ENCODE peak calls at places on chromosomes 16 and 17, in four cellular contexts. T is K562, K is PC-9, Y is cardiac muscle cell. J is an unnamed sample.

GRCh38 chr17:39244600-39245570 is 19.1 kb upstream of the STAC2 start:
- DNase-seq in T (peak), K (peak), Y (peak), J (peak)

GRCh38 chr17:7207120-7208001 is 12.3 kb downstream of the DLG4 start:
- DNase-seq in T (peak), K (no peak), Y (no peak), J (no peak)

GRCh38 chr17:57868007-57868774 is 18.3 kb upstream of the MRPS23 start:
- DNase-seq in T (peak), K (peak), Y (no peak), J (no peak)

GRCh38 chr16:22764662-22765302 is 49.2 kb upstream of the HS3ST2 start:
- DNase-seq in T (no peak), K (no peak), Y (no peak), J (no peak)

GRCh38 chr16:1770328-1771071 is 843 bp downstream of the NME3 start:
- DNase-seq in T (no peak), K (peak), Y (no peak), J (no peak)

GRCh38 chr17:62692721-62693431 is 65.4 kb downstream of the MRC2 start:
- DNase-seq in T (peak), K (no peak), Y (peak), J (peak)

GRCh38 chr16:54931041-54931756 is 534 bp downstream of the IRX5 start:
- DNase-seq in T (peak), K (no peak), Y (peak), J (peak)

GRCh38 chr16:23959069-23959800 is 123.5 kb downstream of the PRKCB start:
- DNase-seq in T (peak), K (no peak), Y (no peak), J (no peak)

GRCh38 chr17:6070280-6070894 is at the start of gene WSCD1:
- DNase-seq in T (no peak), K (no peak), Y (peak), J (no peak)

GRCh38 chr16:69938981-69939820 is 11.9 kb upstream of the CLEC18A start:
- DNase-seq in T (no peak), K (no peak), Y (no peak), J (no peak)

GRCh38 chr16:87138868-87139267 is 178.3 kb downstream of the C16orf95 start:
- DNase-seq in T (no peak), K (no peak), Y (no peak), J (no peak)

GRCh38 chr16:54402270-54402669 is 115.7 kb upstream of the IRX3 start:
- DNase-seq in T (no peak), K (no peak), Y (no peak), J (no peak)

GRCh38 chr16:78996806-78997205 is 603.7 kb downstream of the MAF start:
- DNase-seq in T (no peak), K (no peak), Y (no peak), J (no peak)

GRCh38 chr17:17959520-17960361 is 12.5 kb downstream of the TOM1L2 start:
- DNase-seq in T (no peak), K (no peak), Y (no peak), J (no peak)

GRCh38 chr17:71349908-71350600 is 770.8 kb upstream of the SOX9 start:
- DNase-seq in T (no peak), K (no peak), Y (no peak), J (no peak)

GRCh38 chr17:61230461-61230860 is 169.2 kb upstream of the TBX2 start:
- DNase-seq in T (no peak), K (no peak), Y (no peak), J (no peak)

GRCh38 chr17:57679906-57680695 is 65.0 kb downstream of the CCDC182 start:
- DNase-seq in T (no peak), K (no peak), Y (no peak), J (no peak)

GRCh38 chr17:83125515-83126274 is 46.3 kb downstream of the METRNL start:
- DNase-seq in T (no peak), K (peak), Y (no peak), J (no peak)

GRCh38 chr17:75009139-75009724 is 3.2 kb upstream of the MRPL58 start:
- DNase-seq in T (no peak), K (peak), Y (no peak), J (no peak)

GRCh38 chr16:73068546-73069401 is 20.8 kb upstream of the ZFHX3 start:
- DNase-seq in T (no peak), K (peak), Y (peak), J (no peak)

GRCh38 chr16:11302977-11303376 is 21.8 kb upstream of the PRM1 start:
- DNase-seq in T (no peak), K (no peak), Y (peak), J (no peak)

GRCh38 chr17:45424769-45425124 is 7.9 kb downstream of the ARHGAP27 start:
- DNase-seq in T (no peak), K (no peak), Y (no peak), J (no peak)

GRCh38 chr17:7173687-7174602 is 5.2 kb downstream of the ASGR1 start:
- DNase-seq in T (no peak), K (no peak), Y (peak), J (no peak)

GRCh38 chr16:86676216-86676800 is 98.0 kb downstream of the FOXL1 start:
- DNase-seq in T (no peak), K (no peak), Y (no peak), J (no peak)

GRCh38 chr16:88382491-88383400 is at the start of gene ZNF469:
- DNase-seq in T (no peak), K (peak), Y (peak), J (no peak)

GRCh38 chr16:77816293-77816692 is 27.9 kb downstream of the VAT1L start:
- DNase-seq in T (no peak), K (no peak), Y (no peak), J (no peak)

GRCh38 chr17:7912927-7913524 is 3.1 kb downstream of the RNF227 start:
- DNase-seq in T (peak), K (peak), Y (peak), J (peak)

GRCh38 chr16:23334950-23335349 is 32.8 kb downstream of the SCNN1B start:
- DNase-seq in T (no peak), K (no peak), Y (no peak), J (no peak)

GRCh38 chr17:41813699-41814124 is 908 bp downstream of the FKBP10 start:
- DNase-seq in T (no peak), K (no peak), Y (no peak), J (no peak)
- H3K4me3 ChIP-seq in T (no peak), K (peak), Y (peak), J (peak)

GRCh38 chr17:3308603-3309002 is 10.4 kb upstream of the OR3A1 start:
- DNase-seq in T (no peak), K (no peak), Y (no peak), J (no peak)
- TF ChIP-seq CTCF in T (no peak), K (no peak), Y (no peak), J (peak)

DNA sequence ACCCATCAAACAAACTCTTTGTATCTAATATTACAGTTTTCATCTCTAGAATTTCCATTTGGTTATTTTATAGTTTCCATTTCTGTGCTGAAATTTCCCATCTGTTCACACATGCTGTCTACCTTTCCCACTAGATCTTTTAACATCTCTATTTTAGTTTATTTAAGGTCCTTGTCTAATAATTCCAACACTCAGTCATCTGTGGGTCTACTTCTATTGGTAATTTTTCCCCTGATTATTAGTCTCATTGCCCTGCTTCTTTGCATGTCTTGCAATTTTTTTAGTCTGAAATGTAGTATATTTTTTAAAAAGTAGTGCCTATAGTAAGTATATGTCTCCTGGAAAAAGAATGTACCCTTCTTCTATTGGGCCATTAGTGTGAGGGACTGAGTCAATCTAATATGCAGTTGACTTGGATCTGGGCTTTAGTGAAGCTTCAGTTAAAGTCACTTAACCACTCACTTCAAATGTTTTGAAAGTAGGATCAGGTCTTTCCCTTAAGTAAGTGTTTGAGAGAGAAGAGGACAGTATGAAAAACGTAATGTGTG is 370.8 kb downstream of the SEC14L1 start:
- DNase-seq in T (no peak), K (no peak), Y (no peak), J (no peak)
- H3K4me3 ChIP-seq in T (no peak), K (no peak), Y (no peak), J (no peak)

GRCh38 chr17:46865100-46865499 is 13.7 kb downstream of the WNT9B start:
- DNase-seq in T (no peak), K (no peak), Y (peak), J (no peak)
- TF ChIP-seq CTCF in T (no peak), K (no peak), Y (no peak), J (no peak)

GRCh38 chr17:40342575-40343058 is 21.9 kb downstream of the GJD3 start:
- DNase-seq in T (no peak), K (no peak), Y (no peak), J (no peak)
- H3K4me3 ChIP-seq in T (peak), K (peak), Y (peak), J (peak)

DNA sequence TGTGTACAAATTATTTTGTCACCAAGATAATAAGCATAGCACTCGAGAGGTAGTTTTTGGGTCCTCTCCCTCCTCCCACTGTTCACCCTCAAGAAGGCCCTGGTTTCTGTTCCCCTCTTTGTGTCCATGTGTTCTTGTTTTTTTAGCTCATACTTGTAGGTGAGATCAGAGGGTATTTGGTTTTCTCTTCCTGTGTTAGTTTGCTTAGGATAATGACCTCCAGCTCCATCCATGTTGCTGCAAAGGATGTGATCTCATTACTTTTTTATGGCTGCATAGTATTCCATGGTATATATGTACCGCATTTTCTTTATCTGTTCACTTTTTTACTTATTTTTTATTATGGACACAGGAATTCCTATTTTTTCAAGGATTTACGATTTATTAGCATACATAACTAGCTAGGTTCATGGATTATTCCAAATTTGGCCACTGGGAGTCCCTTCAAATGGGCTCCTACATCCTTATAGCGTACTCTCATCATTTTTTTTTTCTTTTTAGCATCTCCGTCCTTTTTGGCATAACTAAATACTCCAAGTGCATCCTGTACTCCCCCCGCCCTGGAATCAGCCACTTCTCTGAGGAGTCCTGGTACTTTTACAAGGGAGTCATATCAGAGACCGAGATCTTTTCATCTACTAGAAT is 7.3 kb downstream of the TADA2A start:
- DNase-seq in T (peak), K (no peak), Y (no peak), J (no peak)
- TF ChIP-seq CTCF in T (peak), K (peak), Y (peak), J (peak)

GRCh38 chr17:47850373-47850691 is 631 bp downstream of the SP6 start:
- DNase-seq in T (no peak), K (no peak), Y (no peak), J (no peak)
- H3K4me3 ChIP-seq in T (peak), K (peak), Y (peak), J (peak)

DNA sequence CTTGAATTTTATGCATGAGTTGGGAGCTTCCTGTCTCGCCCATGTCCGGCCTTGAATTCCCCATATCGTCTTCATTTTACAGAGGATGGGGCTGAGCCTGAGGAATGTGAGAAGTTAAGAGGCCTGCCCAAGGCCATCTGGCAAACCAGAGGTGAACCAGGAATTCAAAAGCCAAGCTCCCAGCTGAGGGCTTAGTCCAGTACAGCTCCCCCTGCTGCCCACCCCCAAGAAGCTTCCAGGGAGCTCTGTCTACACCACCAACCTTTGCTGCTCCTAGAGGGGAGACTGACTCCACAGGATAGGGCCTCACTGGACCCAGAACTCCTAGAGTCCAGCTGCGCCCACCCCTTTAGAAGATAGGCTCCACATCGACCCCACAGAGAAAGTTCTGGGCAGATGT is 20.7 kb upstream of the C16orf78 start:
- DNase-seq in T (peak), K (no peak), Y (peak), J (peak)
- TF ChIP-seq CTCF in T (peak), K (no peak), Y (peak), J (peak)

J was measured in Caco-2.